ENCODE peak calls at places on chromosomes 4 and X, in six cellular contexts. R, C, M, W, I and X are unnamed samples.

GRCh38 chrX:39677987-39678840 is 419.5 kb downstream of the BCOR start:
- DNase-seq in C (no peak), W (no peak), R (no peak), M (no peak), I (no peak), X (no peak)

GRCh38 chr4:14143892-14144291 is 516.4 kb upstream of the BOD1L1 start:
- DNase-seq in W (no peak), C (no peak), R (no peak), M (no peak), I (no peak), X (no peak)

GRCh38 chr4:73208376-73208775 is 50.2 kb downstream of the ANKRD17 start:
- DNase-seq in I (no peak), C (no peak), R (no peak), M (no peak), W (no peak), X (no peak)

GRCh38 chr4:112085156-112086035 is 59.9 kb upstream of the FAM241A start:
- DNase-seq in M (no peak), I (no peak), W (no peak), R (no peak), C (no peak), X (no peak)

GRCh38 chrX:39513836-39514235 is 583.9 kb downstream of the BCOR start:
- DNase-seq in W (no peak), R (no peak), C (no peak), M (no peak), I (no peak), X (no peak)

GRCh38 chrX:13015536-13016236 is 28.7 kb downstream of the FAM9C start:
- DNase-seq in C (no peak), R (no peak), W (no peak), M (no peak), I (no peak), X (no peak)

GRCh38 chr4:38190717-38191178 is 230.6 kb downstream of the PTTG2 start:
- DNase-seq in M (no peak), I (no peak), C (no peak), W (no peak), R (no peak), X (no peak)

GRCh38 chr4:112585977-112586736 is 50.6 kb downstream of the ZGRF1 start:
- DNase-seq in R (no peak), I (no peak), M (no peak), C (no peak), W (no peak), X (no peak)

GRCh38 chr4:8516996-8517550 is 63.1 kb upstream of the GPR78 start:
- DNase-seq in C (no peak), M (no peak), W (no peak), R (no peak), I (no peak), X (no peak)

GRCh38 chrX:31293409-31293808 is 221.6 kb upstream of the FTHL17 start:
- DNase-seq in W (no peak), R (no peak), C (no peak), I (no peak), M (no peak), X (no peak)
- TF ChIP-seq CTCF in W (no peak), R (peak; percentile 66), C (peak; percentile 20), I (no peak), M (no peak), X (no peak)

DNA sequence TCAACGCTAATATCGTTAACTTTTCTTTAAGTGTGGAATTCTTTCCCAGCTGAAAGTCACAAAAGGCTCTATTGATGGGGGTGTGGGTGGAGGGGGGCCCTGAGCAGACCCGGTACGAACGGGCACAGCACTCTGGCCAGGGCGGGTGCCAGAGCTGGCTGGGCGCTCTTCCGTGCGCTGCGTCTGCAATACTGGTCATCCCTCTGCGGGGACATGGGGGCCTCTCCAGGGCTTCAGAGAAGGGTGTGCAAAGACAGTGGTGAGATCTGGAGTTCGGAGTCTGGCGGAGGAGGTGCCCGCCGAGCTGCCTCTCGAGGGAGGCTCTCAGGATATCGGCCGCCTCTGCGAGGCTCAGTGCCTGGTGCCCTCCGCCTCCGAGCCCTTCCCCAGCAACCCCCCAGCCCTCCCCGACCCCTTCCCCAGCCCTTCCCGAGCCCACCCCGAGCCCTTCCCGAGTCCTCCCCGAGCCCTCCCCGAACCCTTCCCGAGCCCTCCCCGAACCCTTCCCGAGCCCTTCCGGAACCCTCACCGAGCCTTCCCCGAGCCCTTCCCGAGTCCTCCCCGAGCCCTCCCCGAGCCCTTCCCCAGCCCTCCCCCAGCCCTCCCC is 34.3 kb downstream of the FGFRL1 start:
- DNase-seq in I (no peak), W (peak; percentile 13), C (no peak), R (peak; percentile 10), M (no peak), X (no peak)
- TF ChIP-seq CTCF in I (no peak), W (no peak), C (no peak), R (no peak), M (no peak), X (no peak)

GRCh38 chrX:154317391-154318000 is 21.9 kb downstream of the TKTL1 start:
- DNase-seq in C (no peak), R (peak; percentile 31), M (no peak), I (peak; percentile 38), W (no peak), X (no peak)
- TF ChIP-seq CTCF in C (peak; percentile 65), R (peak; percentile 39), M (peak; percentile 44), I (no peak), W (peak; percentile 43), X (peak; percentile 49)

GRCh38 chr4:116362603-116363002 is 722.8 kb downstream of the TRAM1L1 start:
- DNase-seq in I (no peak), R (no peak), C (no peak), M (no peak), W (no peak), X (no peak)

GRCh38 chr4:116361782-116362181 is 723.6 kb downstream of the TRAM1L1 start:
- DNase-seq in M (no peak), W (no peak), I (no peak), R (peak; percentile 44), C (no peak), X (no peak)

GRCh38 chr4:116357758-116358157 is 727.6 kb downstream of the TRAM1L1 start:
- DNase-seq in C (no peak), I (no peak), M (no peak), R (peak; percentile 79), W (no peak), X (no peak)

GRCh38 chr4:116358633-116359222 is 726.6 kb downstream of the TRAM1L1 start:
- DNase-seq in R (peak; percentile 86), I (peak; percentile 73), W (no peak), C (no peak), M (no peak), X (peak; percentile 89)
- TF ChIP-seq CTCF in R (peak; percentile 80), I (peak; percentile 61), W (peak; percentile 69), C (peak; percentile 70), M (peak; percentile 48), X (peak; percentile 76)

GRCh38 chrX:109839694-109840358 is 106.8 kb upstream of the ACSL4 start:
- DNase-seq in W (no peak), M (no peak), C (no peak), R (no peak), I (no peak), X (no peak)
- TF ChIP-seq CTCF in W (no peak), M (no peak), C (peak; percentile 57), R (no peak), I (no peak), X (peak; percentile 47)

GRCh38 chr4:24700118-24700517 is 95.3 kb upstream of the SOD3 start:
- DNase-seq in I (no peak), M (no peak), C (no peak), R (no peak), W (no peak), X (no peak)

GRCh38 chr4:24704152-24704551 is 91.2 kb upstream of the SOD3 start:
- DNase-seq in C (no peak), M (no peak), I (no peak), W (no peak), R (no peak), X (no peak)

GRCh38 chr4:24703298-24703697 is 92.1 kb upstream of the SOD3 start:
- DNase-seq in I (no peak), C (no peak), R (no peak), M (no peak), W (no peak), X (no peak)

GRCh38 chr4:24702266-24702665 is 93.1 kb upstream of the SOD3 start:
- DNase-seq in W (no peak), M (no peak), R (no peak), C (no peak), I (no peak), X (no peak)

GRCh38 chr4:24701683-24702082 is 93.7 kb upstream of the SOD3 start:
- DNase-seq in M (no peak), W (no peak), R (no peak), I (no peak), C (no peak), X (no peak)
- TF ChIP-seq CTCF in M (no peak), W (no peak), R (no peak), I (no peak), C (no peak), X (no peak)